ENCODE peak calls at places on chromosomes 11 and 22, in four cellular contexts. L, M, N and O are unnamed samples.

GRCh38 chr22:32142600-32142999 is 16.5 kb downstream of the C22orf42 start:
- DNase-seq in L (no peak), M (no peak), N (no peak), O (no peak)

GRCh38 chr11:99244613-99245012 is 223.9 kb downstream of the CNTN5 start:
- DNase-seq in L (no peak), M (no peak), N (no peak), O (no peak)

GRCh38 chr11:21774212-21774611 is 418.7 kb upstream of the ANO5 start:
- DNase-seq in L (no peak), M (no peak), N (no peak), O (no peak)

GRCh38 chr11:4740735-4741134 is 29.0 kb downstream of the OR51F1 start:
- DNase-seq in L (no peak), M (no peak), N (no peak), O (no peak)

GRCh38 chr11:46564459-46564858 is 29.4 kb downstream of the AMBRA1 start:
- DNase-seq in L (no peak), M (no peak), N (no peak), O (no peak)

GRCh38 chr22:17965538-17966402 is 58.6 kb downstream of the MICAL3 start:
- DNase-seq in L (peak; percentile 55), M (no peak), N (no peak), O (no peak)

GRCh38 chr11:58618215-58618614 is 4.2 kb upstream of the CNTF start:
- DNase-seq in L (peak; percentile 14), M (no peak), N (no peak), O (peak; percentile 21)

GRCh38 chr11:69293819-69294505 is at the start of gene MYEOV:
- DNase-seq in L (peak; percentile 92), M (peak; percentile 16), N (peak; percentile 80), O (peak; percentile 34)

GRCh38 chr11:99316761-99317475 is 296.2 kb downstream of the CNTN5 start:
- DNase-seq in L (no peak), M (no peak), N (no peak), O (no peak)

GRCh38 chr11:28242596-28242995 is 134.4 kb downstream of the METTL15 start:
- DNase-seq in L (no peak), M (no peak), N (no peak), O (no peak)
- TF ChIP-seq EP300 in L (no peak), M (no peak), N (no peak), O (no peak)

DNA sequence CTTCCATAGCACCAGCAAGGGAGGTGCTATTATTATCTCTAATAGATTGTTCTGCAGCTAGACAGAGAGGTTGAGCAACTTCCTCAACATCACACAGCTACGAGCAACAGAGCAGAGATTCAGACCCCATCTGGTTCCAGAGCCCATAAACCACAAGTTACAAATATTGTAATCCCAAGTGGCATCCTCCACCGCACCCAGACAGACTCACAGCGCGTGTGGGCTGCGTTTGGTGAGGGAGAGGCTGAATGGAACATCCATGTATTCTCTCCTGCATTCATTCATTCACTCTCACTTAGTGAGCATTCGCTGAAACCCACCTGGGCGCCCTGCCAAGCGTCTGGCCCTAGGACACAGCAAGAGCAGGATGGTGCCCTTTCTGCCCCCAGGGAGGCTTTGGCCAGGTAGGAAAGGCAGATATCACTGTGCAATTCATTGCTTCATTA is 33.5 kb downstream of the LIF start:
- DNase-seq in L (no peak), M (no peak), N (no peak), O (no peak)
- TF ChIP-seq ATF2 in L (no peak), M (no peak), N (no peak), O (no peak)

GRCh38 chr22:33737662-33738061 is 182.6 kb downstream of the LARGE1 start:
- DNase-seq in L (no peak), M (no peak), N (no peak), O (no peak)
- TF ChIP-seq EP300 in L (no peak), M (no peak), N (no peak), O (no peak)

GRCh38 chr11:2300936-2301630 is 635 bp downstream of the C11orf21 start:
- DNase-seq in L (no peak), M (no peak), N (no peak), O (no peak)
- TF ChIP-seq ATF2 in L (no peak), M (no peak), N (no peak), O (no peak)

DNA sequence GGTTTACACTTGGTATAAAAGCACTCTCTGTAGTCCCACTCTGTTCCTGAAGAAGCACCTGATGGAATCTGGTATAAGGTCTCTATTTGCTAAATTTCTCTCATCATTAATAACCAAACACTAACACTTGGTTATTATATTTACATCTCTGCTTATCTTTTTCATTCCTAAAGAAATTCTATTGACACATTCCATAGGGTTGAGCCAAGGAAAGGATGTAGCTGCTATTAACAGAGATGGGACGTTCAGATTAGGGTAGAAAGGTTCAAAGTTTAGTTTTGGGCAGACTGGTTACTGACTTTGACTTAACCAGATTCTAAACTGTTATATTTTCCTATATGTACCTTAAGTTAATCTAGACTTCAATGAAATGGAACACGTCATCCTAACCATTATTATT is 91.5 kb downstream of the RSF1 start:
- DNase-seq in L (no peak), M (no peak), N (no peak), O (peak; percentile 82)
- TF ChIP-seq EP300 in L (no peak), M (no peak), N (no peak), O (no peak)

DNA sequence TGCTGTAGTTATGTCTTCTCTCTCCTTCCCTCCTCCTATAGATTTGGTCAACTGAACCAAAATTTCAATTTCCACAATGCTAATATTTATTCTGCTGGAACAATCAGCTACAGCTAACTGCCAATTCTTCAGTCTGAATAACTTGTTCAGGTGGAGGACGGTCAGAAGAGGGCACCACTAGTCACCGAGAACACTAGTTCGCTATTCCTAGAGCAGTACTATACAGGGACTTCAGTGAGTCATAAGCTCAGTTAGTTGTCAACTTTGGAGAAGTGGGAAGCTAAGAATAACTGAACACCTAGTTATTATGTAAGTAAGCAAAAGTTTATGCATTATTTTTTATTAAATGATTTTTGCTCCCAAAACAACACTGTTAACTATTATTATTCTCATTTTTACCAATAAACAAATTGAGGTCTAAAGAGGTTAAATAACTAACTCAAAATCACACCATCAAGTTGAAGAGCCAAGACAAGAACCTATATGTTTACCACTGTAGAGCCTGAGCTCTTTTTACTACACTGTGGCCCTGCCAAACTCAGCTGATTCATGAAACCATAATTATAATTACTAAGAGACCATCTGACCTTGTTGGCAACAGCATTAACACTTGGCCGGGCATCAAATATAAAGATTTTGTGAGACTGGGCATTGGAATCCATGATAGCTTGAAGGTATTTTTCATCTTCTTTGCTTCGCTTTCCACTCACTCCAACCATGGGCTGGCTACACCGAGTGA is 59.0 kb downstream of the CEP57 start:
- DNase-seq in L (peak; percentile 65), M (no peak), N (peak; percentile 48), O (peak; percentile 64)
- TF ChIP-seq ATF2 in L (no peak), M (no peak), N (no peak), O (peak; percentile 15)

GRCh38 chr11:10925149-10925926 is 67.5 kb upstream of the ZBED5 start:
- DNase-seq in L (no peak), M (no peak), N (no peak), O (no peak)
- TF ChIP-seq EP300 in L (no peak), M (no peak), N (no peak), O (no peak)